ENCODE peak calls at places on chromosomes 13 and 19, in six cellular contexts. Y is prostate gland; X is fibroblast of mammary gland; V is transverse colon; U is CD8-positive, alpha-beta T cell; O is OCI-LY7. T is an unnamed sample.

GRCh38 chr13:44299142-44299541 is 74.5 kb upstream of the SERP2 start:
- DNase-seq in Y (no peak), X (peak; percentile 64), V (no peak), U (no peak), O (no peak), T (no peak)

GRCh38 chr19:45104658-45105384 is 11.8 kb downstream of the PPP1R37 start:
- DNase-seq in Y (no peak), X (no peak), V (no peak), U (no peak), O (no peak), T (peak; percentile 41)

GRCh38 chr13:50574731-50575130 is 268.8 kb downstream of the DLEU7 start:
- DNase-seq in Y (no peak), X (peak; percentile 67), V (no peak), U (no peak), O (no peak), T (no peak)

GRCh38 chr19:18817574-18817973 is 14.2 kb upstream of the UPF1 start:
- DNase-seq in Y (no peak), X (no peak), V (no peak), U (no peak), O (no peak), T (no peak)

GRCh38 chr13:106029901-106030300 is 505.6 kb downstream of the EFNB2 start:
- DNase-seq in Y (no peak), X (no peak), V (no peak), U (no peak), O (no peak), T (no peak)

GRCh38 chr13:95607363-95607762 is 37.1 kb downstream of the DZIP1 start:
- DNase-seq in Y (no peak), X (peak; percentile 83), V (no peak), U (no peak), O (no peak), T (no peak)

GRCh38 chr19:49473868-49474544 is at the start of gene FLT3LG:
- DNase-seq in Y (peak; percentile 56), X (peak; percentile 75), V (peak; percentile 83), U (peak; percentile 91), O (peak; percentile 87), T (peak; percentile 93)

GRCh38 chr13:37357548-37357947 is 241.0 kb downstream of the POSTN start:
- DNase-seq in Y (no peak), X (no peak), V (no peak), U (no peak), O (no peak), T (no peak)

GRCh38 chr13:36706755-36707154 is 32.9 kb downstream of the SERTM1 start:
- DNase-seq in Y (no peak), X (peak; percentile 68), V (no peak), U (no peak), O (no peak), T (no peak)

GRCh38 chr13:49711218-49711863 is 20.1 kb upstream of the EBPL start:
- DNase-seq in Y (no peak), X (peak; percentile 93), V (no peak), U (no peak), O (no peak), T (no peak)

GRCh38 chr13:109971006-109971744 is 184.8 kb upstream of the IRS2 start:
- DNase-seq in Y (no peak), X (no peak), V (no peak), U (no peak), O (no peak), T (no peak)

GRCh38 chr13:30892966-30893365 is 13.1 kb upstream of the MEDAG start:
- DNase-seq in Y (no peak), X (peak; percentile 72), V (no peak), U (no peak), O (peak; percentile 22), T (peak; percentile 18)

GRCh38 chr13:24159362-24159761 is 1.2 kb upstream of the SPATA13 start:
- DNase-seq in Y (no peak), X (no peak), V (no peak), U (no peak), O (no peak), T (no peak)

GRCh38 chr19:16615788-16616187 is 12.2 kb downstream of the MED26 start:
- DNase-seq in Y (no peak), X (peak; percentile 27), V (no peak), U (no peak), O (no peak), T (peak; percentile 45)

GRCh38 chr19:5001547-5002131 is 32.7 kb downstream of the KDM4B start:
- DNase-seq in Y (no peak), X (peak; percentile 88), V (no peak), U (peak; percentile 46), O (peak; percentile 55), T (peak; percentile 54)

GRCh38 chr13:25827986-25828385 is 223.8 kb downstream of the SHISA2 start:
- DNase-seq in Y (no peak), X (no peak), V (no peak), U (no peak), O (no peak), T (no peak)

GRCh38 chr19:6516018-6516658 is 14.0 kb upstream of the TUBB4A start:
- DNase-seq in Y (peak; percentile 90), X (peak; percentile 82), V (peak; percentile 95), U (peak; percentile 48), O (peak; percentile 96), T (peak; percentile 95)

GRCh38 chr13:80979035-80979641 is 638.2 kb upstream of the SPRY2 start:
- DNase-seq in Y (no peak), X (peak; percentile 81), V (peak; percentile 26), U (no peak), O (peak; percentile 53), T (peak; percentile 67)

GRCh38 chr13:19782049-19782726 is 557 bp downstream of the PSPC1 start:
- DNase-seq in Y (peak; percentile 34), X (peak; percentile 40), V (peak; percentile 61), U (peak; percentile 46), O (peak; percentile 63), T (peak; percentile 66)

GRCh38 chr19:15421726-15422260 is 3.0 kb upstream of the AKAP8L start:
- DNase-seq in Y (peak; percentile 45), X (no peak), V (no peak), U (no peak), O (no peak), T (no peak)

GRCh38 chr19:4597975-4598671 is 38.6 kb upstream of the SEMA6B start:
- DNase-seq in Y (no peak), X (no peak), V (peak; percentile 40), U (peak; percentile 52), O (peak; percentile 75), T (peak; percentile 52)

GRCh38 chr19:11606484-11606883 is 9.2 kb downstream of the ZNF627 start:
- DNase-seq in Y (no peak), X (no peak), V (no peak), U (no peak), O (no peak), T (no peak)

GRCh38 chr13:40231311-40231710 is 435.1 kb downstream of the FOXO1 start:
- DNase-seq in Y (no peak), X (peak; percentile 58), V (no peak), U (no peak), O (no peak), T (no peak)

GRCh38 chr13:52955505-52955904 is 73.1 kb upstream of the OLFM4 start:
- DNase-seq in Y (no peak), X (no peak), V (no peak), U (no peak), O (no peak), T (no peak)

GRCh38 chr19:21568816-21569496 is 63.6 kb downstream of the ZNF429 start:
- DNase-seq in Y (peak; percentile 74), X (peak; percentile 70), V (peak; percentile 81), U (peak; percentile 71), O (no peak), T (no peak)

GRCh38 chr19:51094696-51095279 is 12.1 kb upstream of the KLK14 start:
- DNase-seq in Y (no peak), X (no peak), V (no peak), U (peak; percentile 41), O (peak; percentile 52), T (peak; percentile 31)

GRCh38 chr13:109357751-109358150 is 428.6 kb downstream of the IRS2 start:
- DNase-seq in Y (no peak), X (no peak), V (no peak), U (no peak), O (no peak), T (no peak)

GRCh38 chr13:29523199-29523931 is 72.1 kb downstream of the SLC7A1 start:
- DNase-seq in Y (no peak), X (peak; percentile 92), V (no peak), U (no peak), O (no peak), T (no peak)

GRCh38 chr19:48962029-48962848 is 2.9 kb upstream of the FTL start:
- DNase-seq in Y (peak; percentile 46), X (peak; percentile 31), V (peak; percentile 90), U (peak; percentile 32), O (peak; percentile 83), T (peak; percentile 90)

GRCh38 chr19:12847159-12848139 is 9.1 kb downstream of the MAST1 start:
- DNase-seq in Y (peak; percentile 75), X (peak; percentile 82), V (peak; percentile 88), U (peak; percentile 89), O (peak; percentile 68), T (peak; percentile 82)

GRCh38 chr13:112688560-112689497 is 1.0 kb upstream of the ATP11A start:
- DNase-seq in Y (no peak), X (no peak), V (peak; percentile 29), U (no peak), O (peak; percentile 1), T (peak; percentile 60)

GRCh38 chr13:95734124-95734523 is 57.2 kb downstream of the DNAJC3 start:
- DNase-seq in Y (no peak), X (no peak), V (no peak), U (no peak), O (no peak), T (no peak)

GRCh38 chr13:42819712-42820111 is 38.3 kb downstream of the FAM216B start:
- DNase-seq in Y (no peak), X (peak; percentile 66), V (no peak), U (no peak), O (no peak), T (no peak)

GRCh38 chr13:62473190-62473943 is 1057.7 kb upstream of the PCDH20 start:
- DNase-seq in Y (no peak), X (no peak), V (no peak), U (no peak), O (no peak), T (no peak)
- H3K4me3 ChIP-seq in Y (no peak overlapping the region), X (no peak overlapping the region), V (no peak overlapping the region), U (no peak overlapping the region), O (no peak overlapping the region), T (no peak overlapping the region)

GRCh38 chr13:61880576-61881283 is 465.1 kb upstream of the PCDH20 start:
- DNase-seq in Y (no peak), X (peak; percentile 3), V (no peak), U (no peak), O (peak; percentile 41), T (peak; percentile 51)
- TF ChIP-seq CTCF in Y (no peak), X (peak; percentile 33), V (peak; percentile 12), U (no peak), O (peak; percentile 85), T (peak; percentile 65)

GRCh38 chr19:1455002-1455335 is 5.0 kb downstream of the APC2 start:
- DNase-seq in Y (no peak), X (no peak), V (no peak), U (no peak), O (no peak), T (no peak)
- H3K4me3 ChIP-seq in Y (no peak overlapping the region), X (no peak overlapping the region), V (no peak overlapping the region), U (no peak overlapping the region), O (peak overlapping the region; percentile 52), T (no peak overlapping the region)

DNA sequence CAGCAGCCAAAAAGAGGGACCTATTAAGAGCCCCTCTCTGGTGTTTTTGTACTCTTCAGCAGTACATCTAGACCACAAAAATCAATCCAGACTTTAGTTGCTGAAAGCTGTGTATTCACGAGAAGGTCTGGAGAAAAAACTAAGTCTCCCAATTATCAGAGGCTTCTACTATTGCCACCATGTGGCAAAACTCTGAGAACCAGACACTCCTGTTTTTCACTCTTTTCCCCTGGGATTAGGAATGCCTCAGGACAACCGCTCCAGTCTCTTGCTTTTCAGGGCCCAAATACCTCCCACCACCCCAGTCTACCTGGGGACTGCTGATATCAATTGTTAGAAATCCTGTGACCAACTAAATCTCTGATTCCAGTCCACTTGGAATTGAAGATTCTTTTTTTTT is 30.1 kb upstream of the OBI1 start:
- DNase-seq in Y (no peak), X (no peak), V (no peak), U (no peak), O (no peak), T (no peak)
- TF ChIP-seq CTCF in Y (no peak), X (peak; percentile 7), V (no peak), U (no peak), O (no peak), T (no peak)

T was measured in GM12865.